ENCODE peak calls at places on chromosomes 2 and 18, in four cellular contexts. G is IMR-90, X is A549, C is GM12878. E is an unnamed sample.

GRCh38 chr2:46982356-46983064 is 66.9 kb upstream of the MCFD2 start:
- DNase-seq in G (no peak), X (no peak), C (no peak), E (no peak)

GRCh38 chr2:26172866-26173595 is at the start of gene GAREM2:
- DNase-seq in G (no peak), X (no peak), C (no peak), E (peak)

GRCh38 chr2:183034806-183035205 is 3.5 kb downstream of the NCKAP1 start:
- DNase-seq in G (peak), X (no peak), C (no peak), E (no peak)

GRCh38 chr2:72924353-72925240 is 7.3 kb downstream of the EMX1 start:
- DNase-seq in G (no peak), X (no peak), C (no peak), E (no peak)

GRCh38 chr2:119263025-119263424 is 39.4 kb downstream of the STEAP3 start:
- DNase-seq in G (no peak), X (no peak), C (no peak), E (no peak)

GRCh38 chr2:71452565-71452964 is 796 bp upstream of the DYSF start:
- DNase-seq in G (peak), X (peak), C (no peak), E (peak)

GRCh38 chr2:144801766-144802165 is 281.8 kb upstream of the ZEB2 start:
- DNase-seq in G (peak), X (no peak), C (no peak), E (no peak)

GRCh38 chr2:202172439-202173191 is 65.8 kb downstream of the SUMO1 start:
- DNase-seq in G (peak), X (no peak), C (peak), E (no peak)

GRCh38 chr2:182937864-182938263 is 71.4 kb upstream of the FRZB start:
- DNase-seq in G (no peak), X (no peak), C (no peak), E (no peak)

GRCh38 chr2:102790086-102790453 is 28.2 kb downstream of the TMEM182 start:
- DNase-seq in G (no peak), X (no peak), C (no peak), E (no peak)

GRCh38 chr2:47080888-47081301 is 74.2 kb downstream of the STPG4 start:
- DNase-seq in G (no peak), X (no peak), C (no peak), E (no peak)

GRCh38 chr2:198273670-198274069 is 469.3 kb downstream of the PLCL1 start:
- DNase-seq in G (no peak), X (no peak), C (no peak), E (no peak)

GRCh38 chr2:23449831-23450331 is 64.9 kb downstream of the KLHL29 start:
- DNase-seq in G (no peak), X (no peak), C (no peak), E (no peak)

GRCh38 chr2:205175831-205176230 is 506.5 kb upstream of the NRP2 start:
- DNase-seq in G (no peak), X (no peak), C (no peak), E (no peak)

GRCh38 chr18:57210101-57210661 is 63.3 kb downstream of the BOD1L2 start:
- DNase-seq in G (peak), X (peak), C (no peak), E (peak)

GRCh38 chr2:70374616-70375015 is 72.7 kb upstream of the FAM136A start:
- DNase-seq in G (no peak), X (no peak), C (no peak), E (no peak)

GRCh38 chr2:227799202-227799601 is 14.4 kb upstream of the CCL20 start:
- DNase-seq in G (no peak), X (no peak), C (no peak), E (no peak)

GRCh38 chr2:209579236-209579749 is 155.4 kb downstream of the MAP2 start:
- DNase-seq in G (no peak), X (no peak), C (no peak), E (peak)

GRCh38 chr2:235839974-235840373 is 328.2 kb downstream of the GBX2 start:
- DNase-seq in G (no peak), X (no peak), C (no peak), E (no peak)

GRCh38 chr18:78612318-78612717 is 367.3 kb upstream of the SALL3 start:
- DNase-seq in G (no peak), X (no peak), C (no peak), E (no peak)

GRCh38 chr2:148459300-148459891 is 185.2 kb upstream of the EPC2 start:
- DNase-seq in G (peak), X (no peak), C (no peak), E (no peak)

GRCh38 chr18:48126240-48126639 is 195.8 kb upstream of the SMAD2 start:
- DNase-seq in G (no peak), X (no peak), C (no peak), E (no peak)

GRCh38 chr18:67380867-67381266 is 135.7 kb downstream of the DSEL start:
- DNase-seq in G (no peak), X (no peak), C (no peak), E (no peak)

GRCh38 chr18:53056064-53056463 is 716.1 kb downstream of the DCC start:
- DNase-seq in G (no peak), X (no peak), C (no peak), E (no peak)

GRCh38 chr2:218010838-218011616 is 8.2 kb upstream of the TNS1 start:
- DNase-seq in G (no peak), X (no peak), C (no peak), E (peak)

GRCh38 chr2:28606986-28607441 is 111.2 kb downstream of the PLB1 start:
- DNase-seq in G (peak), X (peak), C (no peak), E (no peak)
- TF ChIP-seq BHLHE40 in G (no peak), X (no peak), C (no peak), E (no peak)

GRCh38 chr2:10537522-10538195 is 89.5 kb upstream of the ODC1 start:
- DNase-seq in G (no peak), X (no peak), C (no peak), E (no peak)
- TF ChIP-seq BHLHE40 in G (no peak), X (no peak), C (no peak), E (no peak)

DNA sequence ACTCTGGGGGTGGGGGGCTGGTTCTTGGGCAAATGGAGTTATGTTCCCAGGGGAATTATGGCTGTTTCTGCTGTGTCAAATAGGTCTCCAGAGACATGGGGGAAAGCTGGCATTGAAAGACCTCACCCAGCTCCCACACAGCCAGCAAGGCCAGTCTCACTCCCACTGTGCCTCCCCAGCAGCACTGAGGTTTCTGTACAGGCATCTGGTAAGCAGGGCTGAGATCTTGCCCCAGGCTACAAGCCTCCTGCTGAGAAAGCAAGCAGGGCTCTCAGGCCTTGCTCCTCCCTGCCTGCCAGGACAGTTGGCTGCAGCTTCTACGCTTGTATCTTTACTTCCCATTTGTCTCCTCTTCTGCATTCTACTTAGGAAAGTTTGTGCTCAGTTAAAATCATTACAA is 50.5 kb upstream of the FHOD3 start:
- DNase-seq in G (peak), X (no peak), C (no peak), E (no peak)
- TF ChIP-seq BHLHE40 in G (no peak), X (no peak), C (no peak), E (no peak)

GRCh38 chr2:9164112-9164608 is 42.5 kb upstream of the ASAP2 start:
- DNase-seq in G (no peak), X (no peak), C (no peak), E (no peak)
- TF ChIP-seq BHLHE40 in G (no peak), X (no peak), C (no peak), E (no peak)

DNA sequence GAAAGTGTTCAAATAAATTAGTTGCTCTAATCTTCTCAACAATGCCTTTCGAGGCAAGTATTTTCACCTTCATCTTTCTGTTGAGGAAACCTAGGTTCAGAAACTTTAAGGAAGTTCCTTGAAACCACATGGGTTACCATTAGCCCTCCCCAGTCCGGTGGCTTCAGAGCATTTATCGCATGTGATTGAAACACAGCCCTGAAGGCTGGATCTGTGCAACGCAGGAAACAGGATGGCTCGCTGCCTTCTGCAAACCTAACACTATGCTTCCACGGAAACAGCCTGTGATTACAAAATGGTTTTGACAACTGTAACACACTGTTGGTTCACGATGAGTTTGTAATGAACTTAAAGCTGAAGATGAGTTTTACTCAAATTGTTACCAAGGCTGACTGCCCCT is 68.5 kb downstream of the EPB41L3 start:
- DNase-seq in G (no peak), X (no peak), C (no peak), E (no peak)
- TF ChIP-seq BHLHE40 in G (no peak), X (no peak), C (no peak), E (no peak)

DNA sequence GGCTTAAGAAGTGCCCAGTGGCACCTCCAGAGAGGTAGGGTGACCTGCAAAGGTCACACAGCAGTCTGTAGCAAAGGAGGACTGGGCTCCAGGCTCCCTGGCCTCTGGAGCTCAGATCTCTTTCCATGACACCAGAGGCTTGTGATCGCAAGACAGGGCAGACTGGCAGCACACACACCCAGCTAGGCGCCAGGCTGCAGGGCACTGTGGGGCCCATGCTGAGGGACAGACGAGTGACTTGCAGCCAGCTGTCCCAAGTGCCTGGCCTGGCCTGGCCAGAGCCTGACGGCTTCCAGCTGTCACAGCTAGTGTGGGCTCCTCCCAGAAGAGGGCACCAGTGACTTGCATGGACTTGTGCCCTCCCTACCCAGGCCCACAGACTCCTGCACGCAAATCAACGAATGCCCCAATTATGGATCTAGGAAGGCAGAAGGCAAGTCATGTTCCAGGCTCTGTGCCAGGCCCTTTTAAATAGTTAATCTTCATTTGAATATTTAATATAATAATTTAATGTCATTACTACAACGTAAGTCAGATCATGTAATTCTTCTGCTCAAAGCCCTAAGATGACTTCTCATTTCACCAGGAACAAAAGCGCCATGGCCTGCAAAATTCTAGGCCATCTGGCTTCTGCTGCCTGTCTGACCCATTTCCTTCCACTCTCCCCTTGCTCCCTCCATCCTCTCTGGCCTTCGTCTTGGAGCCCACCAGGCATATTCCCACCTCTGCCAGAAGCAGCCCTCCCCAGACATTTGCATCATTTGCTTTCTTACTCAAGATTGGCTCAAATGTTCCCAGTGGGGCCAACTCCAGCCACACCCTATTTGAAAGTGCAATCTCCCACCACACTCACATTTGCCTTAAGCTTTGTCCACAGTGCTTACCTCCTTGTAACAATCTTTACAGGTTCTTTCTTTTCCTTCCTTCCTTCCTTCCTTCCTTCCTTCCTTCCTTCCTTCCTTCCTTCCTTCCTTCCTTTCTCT is 3.7 kb upstream of the SPEG start:
- DNase-seq in G (peak), X (peak), C (no peak), E (no peak)
- TF ChIP-seq BHLHE40 in G (no peak), X (no peak), C (no peak), E (no peak)

GRCh38 chr2:45871025-45871424 is 219.6 kb downstream of the PRKCE start:
- DNase-seq in G (no peak), X (no peak), C (no peak), E (no peak)

GRCh38 chr2:45876611-45877010 is 225.1 kb downstream of the PRKCE start:
- DNase-seq in G (no peak), X (no peak), C (no peak), E (no peak)

GRCh38 chr2:45871541-45871940 is 220.1 kb downstream of the PRKCE start:
- DNase-seq in G (no peak), X (no peak), C (no peak), E (no peak)

GRCh38 chr2:45872211-45872610 is 220.7 kb downstream of the PRKCE start:
- DNase-seq in G (peak), X (no peak), C (no peak), E (no peak)

DNA sequence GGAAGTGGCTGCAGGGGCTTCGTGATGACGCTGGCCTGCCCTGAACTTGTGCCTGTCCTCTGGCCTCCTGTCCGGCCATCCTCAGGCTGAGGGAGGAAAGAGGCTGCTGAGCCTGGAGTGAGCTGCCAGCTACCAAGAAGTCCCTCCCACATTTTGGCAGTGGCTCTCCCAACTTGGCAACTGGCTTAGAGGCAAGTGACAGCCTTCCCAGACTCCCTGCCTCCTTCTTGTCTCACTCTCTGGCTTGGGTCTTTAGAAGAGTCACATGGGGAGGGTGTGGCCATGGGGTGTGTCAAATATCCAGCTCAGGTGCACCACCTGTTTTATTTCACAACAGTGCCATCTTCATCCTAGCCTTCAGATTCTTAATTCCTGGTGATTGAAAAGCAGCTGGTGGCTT is 222.8 kb downstream of the PRKCE start:
- DNase-seq in G (no peak), X (no peak), C (no peak), E (no peak)
- TF ChIP-seq BHLHE40 in G (no peak), X (no peak), C (no peak), E (no peak)

GRCh38 chr18:4020026-4020425 is 435.1 kb downstream of the DLGAP1 start:
- DNase-seq in G (no peak), X (no peak), C (no peak), E (no peak)
- TF ChIP-seq BHLHE40 in G (no peak), X (no peak), C (no peak), E (no peak)